ENCODE peak calls at places on chromosomes 4 and X, in five cellular contexts. D is GM12878, H is HepG2, B is suprapubic skin, E is stomach. Z is an unnamed sample. For H3K4me1, the result is how much of the 10 kb centered on the place peaks cover.

GRCh38 chr4:3346146-3346545 is 53.3 kb downstream of the RGS12 start:
- DNase-seq in D (peak), B (peak), E (peak), H (peak), Z (peak)

GRCh38 chr4:168656946-168657473 is 160.2 kb downstream of the PALLD start:
- DNase-seq in H (no peak), D (no peak), B (no peak), E (no peak), Z (no peak)

GRCh38 chrX:99051639-99052038 is 1358.4 kb downstream of the PCDH19 start:
- DNase-seq in E (no peak), H (no peak), D (no peak), B (no peak), Z (no peak)

GRCh38 chrX:71254092-71254941 is at the start of gene ZMYM3:
- DNase-seq in D (peak), E (peak), B (peak), H (peak), Z (peak)

GRCh38 chr4:40972722-40973121 is 223.0 kb downstream of the NSUN7 start:
- DNase-seq in H (no peak), D (no peak), B (no peak), E (no peak), Z (no peak)

GRCh38 chr4:116001291-116001690 is 887.9 kb upstream of the NDST4 start:
- DNase-seq in B (no peak), H (no peak), E (no peak), D (no peak), Z (no peak)

GRCh38 chr4:128551280-128551679 is 258.2 kb upstream of the JADE1 start:
- DNase-seq in H (no peak), B (no peak), E (no peak), D (no peak), Z (no peak)

GRCh38 chr4:35793045-35793722 is 451.1 kb downstream of the ARAP2 start:
- DNase-seq in D (no peak), H (no peak), B (no peak), E (no peak), Z (no peak)

GRCh38 chr4:57370691-57371090 is 260.5 kb upstream of the IGFBP7 start:
- DNase-seq in H (no peak), E (no peak), B (no peak), D (no peak), Z (no peak)

GRCh38 chr4:183632689-183633088 is 26.3 kb downstream of the RWDD4 start:
- DNase-seq in D (no peak), E (no peak), H (no peak), B (no peak), Z (no peak)

GRCh38 chr4:63708661-63709060 is 700.6 kb downstream of the TECRL start:
- DNase-seq in E (no peak), D (no peak), B (no peak), H (no peak), Z (no peak)

GRCh38 chr4:119244832-119245231 is 32.3 kb downstream of the USP53 start:
- DNase-seq in D (no peak), E (no peak), B (no peak), H (no peak), Z (no peak)

GRCh38 chrX:151801980-151802379 is 67.4 kb downstream of the CNGA2 start:
- DNase-seq in B (no peak), D (no peak), E (no peak), H (no peak), Z (no peak)

GRCh38 chr4:38902695-38903094 is 35.1 kb downstream of the FAM114A1 start:
- DNase-seq in D (no peak), E (no peak), B (no peak), H (peak), Z (no peak)

GRCh38 chr4:27861802-27862201 is 1001.2 kb downstream of the STIM2 start:
- DNase-seq in D (no peak), B (no peak), E (no peak), H (no peak), Z (no peak)

GRCh38 chr4:27861381-27861787 is 1000.7 kb downstream of the STIM2 start:
- DNase-seq in D (no peak), H (peak), B (no peak), E (peak), Z (no peak)
- H3K4me3 ChIP-seq in D (no peak), H (no peak), B (no peak), E (no peak), Z (no peak)

GRCh38 chr4:75004755-75005668 is 72.1 kb downstream of the PARM1 start:
- DNase-seq in D (peak), H (no peak), B (no peak), E (peak), Z (no peak)
- H3K4me1 ChIP-seq in D (under half), H (under half), B (under half), E (under half), Z (under half)

GRCh38 chr4:29304595-29304994 is 1415.6 kb upstream of the PCDH7 start:
- DNase-seq in H (no peak), E (no peak), B (no peak), D (no peak), Z (no peak)
- TF ChIP-seq EP300 in H (no peak), E (no peak), B (no peak), D (no peak), Z (no peak)

DNA sequence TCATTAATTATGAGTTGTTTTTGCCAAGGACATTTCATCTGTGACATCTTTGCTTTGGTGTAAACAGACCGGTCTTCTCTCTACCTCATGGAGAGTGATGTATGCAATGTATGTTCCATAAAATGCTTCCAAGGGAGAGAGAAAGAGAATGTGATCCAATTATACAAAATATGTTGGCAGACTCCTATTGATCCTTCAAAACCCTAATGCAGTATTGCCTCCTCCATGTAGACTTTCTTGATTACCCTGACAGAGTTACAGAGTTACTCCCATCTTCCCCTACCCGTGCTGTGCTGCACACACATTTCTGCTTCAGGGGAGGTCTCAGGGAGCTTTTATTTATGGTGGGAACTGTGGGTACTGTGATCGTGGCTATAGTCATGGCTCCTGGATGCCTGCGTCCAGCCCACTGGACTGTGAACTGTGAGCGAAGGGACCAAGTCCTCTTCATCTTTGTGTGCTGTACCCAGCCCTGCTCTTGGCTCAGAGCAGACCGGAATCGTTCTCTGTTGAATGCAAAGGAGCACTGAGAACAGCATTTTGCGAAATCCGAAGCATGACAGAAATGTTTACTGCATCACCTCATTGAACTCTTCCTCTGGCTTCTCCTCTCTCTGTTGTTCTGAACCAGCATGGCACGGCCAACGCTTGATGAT is 32.7 kb downstream of the SORCS2 start:
- DNase-seq in B (no peak), E (no peak), D (no peak), H (no peak), Z (no peak)
- H3K4me3 ChIP-seq in B (no peak), E (no peak), D (no peak), H (no peak), Z (no peak)

GRCh38 chr4:8195431-8195830 is 3.7 kb upstream of the SH3TC1 start:
- DNase-seq in H (no peak), B (no peak), D (no peak), E (no peak), Z (no peak)

GRCh38 chr4:8192748-8193738 is 6.0 kb upstream of the SH3TC1 start:
- DNase-seq in E (peak), H (peak), D (peak), B (no peak), Z (peak)

GRCh38 chr4:8195841-8196460 is 3.1 kb upstream of the SH3TC1 start:
- DNase-seq in E (peak), B (no peak), D (no peak), H (no peak), Z (no peak)

GRCh38 chr4:8197521-8197920 is 1.6 kb upstream of the SH3TC1 start:
- DNase-seq in H (no peak), E (no peak), B (no peak), D (no peak), Z (no peak)

DNA sequence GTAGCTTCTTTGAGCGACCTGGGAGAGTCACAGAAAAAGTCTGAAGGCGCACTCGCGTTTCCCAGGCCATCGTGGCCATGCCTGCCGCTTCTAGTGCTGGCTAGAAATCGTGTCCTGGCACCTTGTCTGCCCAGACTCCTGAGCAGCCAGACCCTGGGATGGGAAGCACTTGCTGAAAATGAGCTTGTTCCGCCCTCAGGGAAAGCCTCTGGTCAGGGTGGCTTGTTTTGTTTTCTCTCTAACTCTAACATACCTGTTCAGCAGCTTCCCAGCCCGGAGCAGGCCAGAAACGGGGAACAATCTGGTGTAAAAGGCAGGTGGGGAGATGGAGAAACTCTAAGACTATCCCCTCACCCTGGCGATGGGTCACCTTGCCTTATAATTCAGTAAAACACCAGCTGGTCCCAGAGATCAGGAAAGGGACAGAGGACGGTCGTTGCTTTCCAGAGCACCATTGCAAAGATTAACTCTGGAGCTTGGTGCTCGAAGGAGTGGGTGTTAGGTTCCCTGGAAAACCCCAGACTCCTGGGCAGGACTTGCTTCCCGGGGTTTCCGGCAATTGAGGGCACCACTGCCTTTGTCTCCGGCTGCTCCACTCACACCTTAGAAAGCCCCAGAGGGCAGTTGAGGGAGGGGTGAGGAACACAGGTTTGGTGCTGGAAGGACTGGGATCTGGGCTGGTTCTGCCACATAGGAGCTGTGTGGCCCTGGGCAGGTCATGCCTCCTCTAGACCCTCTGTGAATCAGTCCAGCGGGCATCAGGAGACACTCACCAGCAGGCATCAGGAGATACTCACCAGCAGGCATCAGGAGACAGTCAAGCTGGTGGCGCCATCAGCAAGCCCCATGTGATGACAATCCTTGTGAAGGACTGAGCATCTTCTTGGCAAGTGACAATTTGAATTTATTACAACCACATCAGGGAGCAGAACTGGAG is 4.5 kb upstream of the SH3TC1 start:
- DNase-seq in B (no peak), D (no peak), H (no peak), E (no peak), Z (no peak)
- H3K4me1 ChIP-seq in B (half or more), D (under half), H (half or more), E (under half), Z (under half)

Z was measured in transverse colon.